ENCODE peak calls at places on chromosome 12, in ten cellular contexts. C, U, N, A, Q, T, S, G, X and V are unnamed samples.

GRCh38 chr12:87270894-87271293 is 758.3 kb downstream of the C12orf50 start:
- DNase-seq in C (no peak), T (no peak), G (no peak), U (no peak), X (no peak), Q (no peak), N (peak; percentile 23), A (peak; percentile 27), S (no peak), V (no peak)

GRCh38 chr12:124045671-124046070 is 72.7 kb downstream of the ZNF664 start:
- DNase-seq in A (no peak), S (peak; percentile 63), Q (no peak), X (no peak), U (no peak), G (peak; percentile 76), T (no peak), N (no peak), C (no peak), V (no peak)

GRCh38 chr12:108047130-108047550 is 81.9 kb upstream of the WSCD2 start:
- DNase-seq in Q (peak; percentile 27), T (no peak), C (no peak), A (no peak), G (no peak), S (no peak), N (no peak), X (no peak), U (no peak), V (no peak)

GRCh38 chr12:18224745-18225144 is 36.6 kb upstream of the PIK3C2G start:
- DNase-seq in S (no peak), C (no peak), N (peak; percentile 47), X (no peak), A (peak; percentile 24), U (no peak), T (no peak), G (no peak), Q (no peak), V (no peak)

GRCh38 chr12:30827406-30828055 is 72.8 kb upstream of the CAPRIN2 start:
- DNase-seq in X (no peak), A (no peak), G (no peak), C (no peak), S (no peak), T (no peak), N (no peak), U (no peak), Q (no peak), V (peak; percentile 19)

GRCh38 chr12:125145196-125145595 is 80.0 kb downstream of the AACS start:
- DNase-seq in U (no peak), C (no peak), N (no peak), X (no peak), Q (no peak), G (no peak), T (no peak), A (no peak), S (no peak), V (no peak)

GRCh38 chr12:122106891-122107660 is 28.5 kb downstream of the MLXIP start:
- DNase-seq in A (peak; percentile 53), N (peak; percentile 68), G (no peak), S (no peak), Q (no peak), U (no peak), C (no peak), X (no peak), T (no peak), V (no peak)

GRCh38 chr12:65660096-65660495 is 164.2 kb upstream of the HMGA2 start:
- DNase-seq in G (no peak), Q (no peak), S (no peak), A (no peak), N (no peak), C (no peak), X (no peak), T (no peak), U (no peak), V (no peak)

GRCh38 chr12:53380797-53381738 is 1.1 kb downstream of the SP1 start:
- DNase-seq in G (no peak), A (no peak), T (peak; percentile 67), Q (peak; percentile 28), C (no peak), U (no peak), N (peak; percentile 52), S (no peak), X (no peak), V (peak; percentile 48)

GRCh38 chr12:46523863-46524770 is 151.5 kb upstream of the SLC38A2 start:
- DNase-seq in A (peak; percentile 84), T (no peak), S (no peak), N (peak; percentile 97), Q (no peak), G (no peak), X (no peak), C (no peak), U (peak; percentile 48), V (no peak)

GRCh38 chr12:93847517-93848452 is 170.6 kb downstream of the CRADD start:
- DNase-seq in U (peak; percentile 33), Q (no peak), N (no peak), A (no peak), G (no peak), T (no peak), S (no peak), C (no peak), X (no peak), V (no peak)

GRCh38 chr12:126648074-126648473 is 1582.8 kb downstream of the AACS start:
- DNase-seq in Q (no peak), N (no peak), G (no peak), S (no peak), X (no peak), U (no peak), T (no peak), C (no peak), A (no peak), V (no peak)